ENCODE peak calls at places on chromosomes 11 and 22, in nine cellular contexts. K is activated naive CD8-positive, alpha-beta T cell treated with anti-CD3 and anti-CD28 coated beads for 36 hours; G is naive thymus-derived CD4-positive, alpha-beta T cell; N is stimulated activated CD4-positive, alpha-beta T cell treated with anti-CD3 and anti-CD28 coated beads, TNF-alpha, amount 100 ng/mL, for 48 hours; V is cardiac muscle cell; J is iPS-NIHi11; A is PC-3; R is iPS DF 19.7; O is pons. Z is an unnamed sample.

GRCh38 chr22:26429458-26430238 is 588 bp downstream of the ASPHD2 start:
- DNase-seq in N (no peak), G (no peak), R (no peak), K (no peak), V (no peak), A (no peak), O (no peak), J (no peak), Z (peak; percentile 25)

GRCh38 chr11:68215524-68216170 is 2.6 kb upstream of the KMT5B start:
- DNase-seq in O (no peak), R (no peak), K (no peak), A (no peak), G (no peak), N (no peak), V (no peak), J (no peak), Z (no peak)

GRCh38 chr22:30265131-30265720 is 1.4 kb downstream of the OSM start:
- DNase-seq in O (no peak), V (no peak), K (no peak), A (no peak), G (no peak), N (no peak), R (no peak), J (no peak), Z (no peak)

GRCh38 chr11:81673001-81673400 is 1060.7 kb downstream of the FAM181B start:
- DNase-seq in J (no peak), N (no peak), G (no peak), A (no peak), V (peak; percentile 22), O (no peak), K (no peak), R (no peak), Z (no peak)

GRCh38 chr11:61333638-61334433 is 808 bp downstream of the TKFC start:
- DNase-seq in A (no peak), N (no peak), R (no peak), K (no peak), G (no peak), V (no peak), O (no peak), J (no peak), Z (no peak)

GRCh38 chr11:33294224-33294623 is 37.0 kb downstream of the HIPK3 start:
- DNase-seq in R (no peak), G (no peak), V (no peak), N (no peak), J (no peak), O (no peak), K (no peak), A (no peak), Z (no peak)

GRCh38 chr11:47155914-47156313 is 20.8 kb downstream of the ARFGAP2 start:
- DNase-seq in O (no peak), K (no peak), A (no peak), R (no peak), V (no peak), J (no peak), G (no peak), N (no peak), Z (no peak)

GRCh38 chr11:35274909-35275807 is 136.2 kb downstream of the CD44 start:
- DNase-seq in A (peak; percentile 84), V (no peak), R (no peak), N (no peak), K (no peak), J (peak; percentile 32), G (no peak), O (peak; percentile 79), Z (no peak)

GRCh38 chr11:33259869-33260268 is 2.7 kb downstream of the HIPK3 start:
- DNase-seq in V (no peak), K (no peak), O (no peak), J (no peak), G (no peak), R (no peak), N (no peak), A (no peak), Z (no peak)

GRCh38 chr11:72613977-72614376 is 60.2 kb downstream of the PDE2A start:
- DNase-seq in A (no peak), J (no peak), V (no peak), O (peak; percentile 65), R (no peak), K (peak; percentile 14), N (no peak), G (no peak), Z (no peak)

GRCh38 chr22:37623075-37624016 is 14.7 kb downstream of the GGA1 start:
- DNase-seq in J (peak; percentile 95), O (no peak), G (peak; percentile 67), N (peak; percentile 50), V (peak; percentile 68), K (peak; percentile 76), A (peak; percentile 44), R (no peak), Z (peak; percentile 74)

GRCh38 chr22:28548411-28548810 is 131.2 kb downstream of the TTC28 start:
- DNase-seq in V (no peak), A (no peak), O (no peak), G (no peak), J (no peak), K (no peak), R (no peak), N (no peak), Z (no peak)

GRCh38 chr11:66728760-66729385 is at the start of gene SPTBN2:
- DNase-seq in G (no peak), R (no peak), J (peak; percentile 57), V (peak; percentile 22), O (no peak), N (no peak), K (no peak), A (peak; percentile 48), Z (peak; percentile 54)

Z was measured in WERI-Rb-1.